ENCODE peak calls at places on chromosome 12, in five cellular contexts. Y is sciatic nerve, D is HT-29, S is stromal cell of bone marrow, H is fibroblast of mammary gland. E is an unnamed sample.

GRCh38 chr12:118237908-118238307 is 102.0 kb downstream of the PEBP1 start:
- DNase-seq in Y (no peak), D (peak; percentile 16), S (peak; percentile 2), H (peak; percentile 26), E (no peak)

GRCh38 chr12:90909069-90909676 is 45.8 kb downstream of the CCER1 start:
- DNase-seq in Y (no peak), D (peak; percentile 78), S (peak; percentile 61), H (peak; percentile 73), E (peak; percentile 5)

GRCh38 chr12:93377252-93377542 is 528 bp upstream of the NUDT4 start:
- DNase-seq in Y (no peak), D (no peak), S (no peak), H (no peak), E (no peak)

GRCh38 chr12:6697584-6698351 is 2.8 kb downstream of the PIANP start:
- DNase-seq in Y (no peak), D (peak; percentile 78), S (peak; percentile 57), H (peak; percentile 71), E (peak; percentile 41)

GRCh38 chr12:13947237-13947945 is 34.0 kb downstream of the GRIN2B start:
- DNase-seq in Y (no peak), D (no peak), S (no peak), H (no peak), E (no peak)

GRCh38 chr12:21502164-21502496 is 541 bp downstream of the GOLT1B start:
- DNase-seq in Y (peak; percentile 64), D (peak; percentile 24), S (no peak), H (peak; percentile 31), E (peak; percentile 42)

GRCh38 chr12:40907115-40907521 is 214.9 kb downstream of the CNTN1 start:
- DNase-seq in Y (no peak), D (no peak), S (no peak), H (peak; percentile 20), E (no peak)

GRCh38 chr12:123782997-123783792 is 21.1 kb downstream of the DNAH10 start:
- DNase-seq in Y (no peak), D (no peak), S (no peak), H (no peak), E (no peak)

E was measured in DND-41.